ENCODE peak calls at places on chromosomes 11 and 22, in ten cellular contexts. I, T, H, G, V, O, D, Y, S and X are unnamed samples.
A peak's percentile ranks its signal among the peaks of the same experiment; 100 is the strongest.

GRCh38 chr11:70462818-70463477 is 64.6 kb downstream of the CTTN start:
- DNase-seq in Y (no peak), I (no peak), H (no peak), O (no peak), V (no peak), S (no peak), G (no peak), T (no peak), D (no peak), X (no peak)

GRCh38 chr11:48103621-48104561 is 112.7 kb upstream of the OR4B1 start:
- DNase-seq in T (no peak), V (no peak), O (peak; percentile 82), S (no peak), D (no peak), I (no peak), G (no peak), Y (no peak), H (no peak), X (no peak)

GRCh38 chr22:36541831-36542391 is 12.9 kb upstream of the EIF3D start:
- DNase-seq in S (peak; percentile 96), Y (peak; percentile 87), T (no peak), H (no peak), I (no peak), O (peak; percentile 97), D (peak; percentile 8), G (peak; percentile 42), V (no peak), X (peak; percentile 89)

GRCh38 chr11:62400760-62401159 is 18.1 kb upstream of the SCGB1A1 start:
- DNase-seq in D (no peak), S (no peak), G (peak; percentile 94), O (peak; percentile 91), Y (peak; percentile 59), H (no peak), T (no peak), V (peak; percentile 94), I (peak; percentile 79), X (no peak)

GRCh38 chr11:45846174-45846675 is 1.1 kb upstream of the CRY2 start:
- DNase-seq in T (no peak), V (no peak), D (no peak), O (no peak), I (no peak), S (no peak), Y (no peak), H (no peak), G (no peak), X (no peak)

GRCh38 chr11:118917488-118918127 is 8.1 kb downstream of the BCL9L start:
- DNase-seq in V (peak; percentile 70), S (peak; percentile 93), H (no peak), O (peak; percentile 74), G (peak; percentile 89), I (peak; percentile 74), T (no peak), Y (peak; percentile 93), D (no peak), X (peak; percentile 98)

GRCh38 chr11:72039108-72039850 is 40.6 kb downstream of the IL18BP start:
- DNase-seq in T (no peak), Y (peak; percentile 58), O (peak; percentile 28), V (peak; percentile 71), S (no peak), D (no peak), I (peak; percentile 60), H (no peak), G (peak; percentile 34), X (no peak)

GRCh38 chr11:42976636-42977217 is 335.1 kb upstream of the API5 start:
- DNase-seq in V (no peak), S (no peak), O (no peak), Y (no peak), T (no peak), G (no peak), D (no peak), H (no peak), I (no peak), X (no peak)

GRCh38 chr11:32817843-32818183 is 11.9 kb upstream of the PRRG4 start:
- DNase-seq in H (no peak), O (no peak), D (no peak), V (no peak), G (no peak), I (no peak), Y (no peak), T (no peak), S (no peak), X (no peak)

GRCh38 chr11:32817181-32817842 is 12.4 kb upstream of the PRRG4 start:
- DNase-seq in T (no peak), G (no peak), S (peak; percentile 76), O (peak; percentile 52), V (no peak), D (no peak), I (no peak), Y (no peak), H (no peak), X (no peak)

GRCh38 chr11:32821917-32822560 is 7.7 kb upstream of the PRRG4 start:
- DNase-seq in O (no peak), D (no peak), H (no peak), I (no peak), S (no peak), T (no peak), V (no peak), G (no peak), Y (no peak), X (no peak)

GRCh38 chr11:32821517-32821916 is 8.2 kb upstream of the PRRG4 start:
- DNase-seq in G (no peak), O (peak; percentile 62), S (peak; percentile 91), Y (no peak), H (no peak), V (no peak), I (no peak), D (no peak), T (no peak), X (peak; percentile 74)

DNA sequence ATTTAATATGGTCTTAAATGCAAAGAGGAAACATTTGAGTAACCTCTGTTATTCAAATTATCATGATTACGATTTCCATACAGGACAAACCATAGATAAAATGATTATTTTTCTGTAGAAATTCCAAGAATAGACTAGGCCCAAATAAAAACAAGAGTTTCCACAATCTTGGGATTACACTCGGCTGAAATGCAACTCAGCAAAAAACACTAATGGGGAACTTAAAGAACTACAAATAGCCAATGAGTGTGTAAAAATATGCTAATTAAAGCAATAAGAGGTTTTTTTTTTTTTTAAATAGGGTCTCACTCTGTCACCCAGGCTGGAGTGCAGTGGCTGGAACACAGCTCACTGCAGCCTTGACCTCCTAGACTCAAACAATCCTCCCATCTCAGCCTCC is 10.5 kb upstream of the PRRG4 start:
- DNase-seq in Y (no peak), D (no peak), I (no peak), V (no peak), T (no peak), H (no peak), G (no peak), O (no peak), S (no peak), X (no peak)
- TF ChIP-seq CTCF in Y (no peak), D (no peak), I (no peak), V (no peak), T (no peak), H (no peak), G (no peak), O (no peak), S (no peak), X (no peak)

GRCh38 chr11:31870609-31871309 is 59.6 kb upstream of the PAX6 start:
- DNase-seq in V (no peak), D (peak; percentile 1), I (peak; percentile 0), G (no peak), H (peak; percentile 45), S (peak; percentile 58), O (peak; percentile 33), Y (peak; percentile 61), T (no peak), X (peak; percentile 66)

GRCh38 chr11:31874631-31875191 is 63.6 kb upstream of the PAX6 start:
- DNase-seq in V (no peak), Y (no peak), G (no peak), D (no peak), I (no peak), H (no peak), S (peak; percentile 6), O (no peak), T (no peak), X (peak; percentile 10)

GRCh38 chr11:31872074-31872440 is 60.9 kb upstream of the PAX6 start:
- DNase-seq in D (no peak), V (no peak), H (no peak), G (no peak), S (peak; percentile 64), O (peak; percentile 16), T (no peak), Y (no peak), I (no peak), X (peak; percentile 12)

GRCh38 chr11:31873115-31873514 is 62.0 kb upstream of the PAX6 start:
- DNase-seq in S (peak; percentile 49), Y (no peak), I (no peak), V (no peak), G (no peak), D (no peak), T (no peak), H (no peak), O (no peak), X (no peak)

GRCh38 chr11:31871310-31872073 is 60.4 kb upstream of the PAX6 start:
- DNase-seq in T (no peak), I (no peak), S (no peak), G (no peak), D (no peak), O (no peak), H (no peak), Y (no peak), V (no peak), X (no peak)
- TF ChIP-seq CTCF in T (no peak), I (no peak), S (no peak), G (no peak), D (no peak), O (no peak), H (no peak), Y (no peak), V (no peak), X (no peak)

GRCh38 chr11:64357904-64358535 is 942 bp upstream of the RPS6KA4 start:
- DNase-seq in G (no peak), S (peak; percentile 85), D (peak; percentile 35), I (no peak), T (no peak), V (no peak), H (no peak), O (peak; percentile 18), Y (no peak), X (peak; percentile 70)

GRCh38 chr11:64357446-64357845 is 1.5 kb upstream of the RPS6KA4 start:
- DNase-seq in V (no peak), D (no peak), O (no peak), S (no peak), I (no peak), H (no peak), T (no peak), G (no peak), Y (no peak), X (no peak)

GRCh38 chr11:64355078-64355940 is 3.7 kb upstream of the RPS6KA4 start:
- DNase-seq in I (peak; percentile 38), V (peak; percentile 85), Y (peak; percentile 81), S (peak; percentile 74), H (peak; percentile 85), O (peak; percentile 75), G (peak; percentile 71), D (no peak), T (peak; percentile 46), X (peak; percentile 81)

GRCh38 chr11:64358536-64358906 is 441 bp upstream of the RPS6KA4 start:
- DNase-seq in T (no peak), Y (no peak), I (no peak), S (no peak), O (no peak), V (no peak), D (no peak), H (no peak), G (no peak), X (no peak)

GRCh38 chr11:64356498-64357411 is 2.2 kb upstream of the RPS6KA4 start:
- DNase-seq in O (peak; percentile 22), I (no peak), T (no peak), V (no peak), D (no peak), G (no peak), S (peak; percentile 61), Y (peak; percentile 70), H (no peak), X (peak; percentile 52)
- TF ChIP-seq CTCF in O (peak; percentile 47), I (peak; percentile 35), T (no peak), V (no peak), D (no peak), G (no peak), S (peak; percentile 50), Y (peak; percentile 77), H (peak; percentile 42), X (peak; percentile 40)

GRCh38 chr22:28934026-28934425 is 50.7 kb downstream of the ZNRF3 start:
- DNase-seq in O (no peak), T (no peak), V (no peak), G (no peak), Y (no peak), H (no peak), I (no peak), S (no peak), D (no peak), X (no peak)

GRCh38 chr22:28935140-28935539 is 51.8 kb downstream of the ZNRF3 start:
- DNase-seq in S (no peak), Y (no peak), H (no peak), O (no peak), D (no peak), V (no peak), T (no peak), I (no peak), G (no peak), X (no peak)

GRCh38 chr22:28936200-28936599 is 52.8 kb downstream of the ZNRF3 start:
- DNase-seq in T (no peak), G (no peak), V (no peak), S (no peak), H (no peak), I (no peak), Y (no peak), O (no peak), D (no peak), X (no peak)

GRCh38 chr22:28937206-28938025 is 54.0 kb downstream of the ZNRF3 start:
- DNase-seq in T (no peak), S (no peak), Y (no peak), H (no peak), I (no peak), O (no peak), D (no peak), G (no peak), V (no peak), X (no peak)

GRCh38 chr22:28935713-28936112 is 52.3 kb downstream of the ZNRF3 start:
- DNase-seq in V (no peak), H (no peak), I (no peak), D (no peak), O (no peak), S (no peak), G (no peak), T (no peak), Y (no peak), X (no peak)
- TF ChIP-seq CTCF in V (no peak), H (no peak), I (no peak), D (no peak), O (peak; percentile 25), S (peak; percentile 32), G (no peak), T (no peak), Y (peak; percentile 44), X (peak; percentile 26)